ENCODE peak calls at places on chromosomes 4 and X, in six cellular contexts. P is Caco-2, S is lower lobe of right lung, R is dorsolateral prefrontal cortex, U is BJ, H is cardiac fibroblast. G is an unnamed sample.

GRCh38 chr4:148951346-148951745 is 509.1 kb upstream of the NR3C2 start:
- DNase-seq in R (no peak), U (no peak), S (no peak), H (peak; percentile 4), P (peak; percentile 38), G (peak; percentile 42)

GRCh38 chr4:174538123-174538875 is 16.0 kb upstream of the HPGD start:
- DNase-seq in R (no peak), S (no peak), U (no peak), P (no peak), H (no peak), G (peak; percentile 60)

GRCh38 chr4:98801259-98801725 is 127.6 kb downstream of the EIF4E start:
- DNase-seq in P (peak; percentile 88), R (no peak), S (no peak), U (no peak), H (no peak), G (no peak)

GRCh38 chrX:28668303-28668702 is 81.1 kb downstream of the IL1RAPL1 start:
- DNase-seq in P (no peak), S (no peak), H (no peak), U (no peak), R (no peak), G (no peak)

GRCh38 chr4:152540293-152540674 is 4.4 kb upstream of the FBXW7 start:
- DNase-seq in H (peak; percentile 16), S (no peak), U (no peak), P (no peak), R (no peak), G (no peak)

GRCh38 chr4:104385713-104386112 is 109.0 kb downstream of the CXXC4 start:
- DNase-seq in P (no peak), H (no peak), R (no peak), S (no peak), U (no peak), G (no peak)

GRCh38 chr4:54475546-54475945 is 182.2 kb upstream of the KIT start:
- DNase-seq in H (no peak), U (no peak), R (no peak), S (no peak), P (no peak), G (no peak)

GRCh38 chrX:115679460-115679859 is 118.5 kb downstream of the PLS3 start:
- DNase-seq in H (peak; percentile 46), R (no peak), S (no peak), P (no peak), U (no peak), G (peak; percentile 30)

GRCh38 chr4:102713096-102713495 is 47.7 kb downstream of the MANBA start:
- DNase-seq in H (peak; percentile 33), R (no peak), U (no peak), S (no peak), P (peak; percentile 59), G (peak; percentile 51)

GRCh38 chrX:9866633-9867032 is 80.4 kb downstream of the SHROOM2 start:
- DNase-seq in H (peak; percentile 25), U (no peak), P (peak; percentile 47), R (no peak), S (no peak), G (no peak)

GRCh38 chrX:45758319-45758718 is 557.6 kb upstream of the DIPK2B start:
- DNase-seq in P (no peak), R (no peak), U (peak; percentile 61), S (no peak), H (peak; percentile 93), G (peak; percentile 66)

GRCh38 chr4:25441519-25442117 is 64.6 kb downstream of the ANAPC4 start:
- DNase-seq in P (peak; percentile 65), S (peak; percentile 63), U (no peak), R (no peak), H (peak; percentile 78), G (peak; percentile 77)

GRCh38 chr4:42578187-42578586 is 78.7 kb downstream of the ATP8A1 start:
- DNase-seq in U (no peak), P (no peak), S (no peak), R (no peak), H (no peak), G (no peak)

GRCh38 chrX:10922158-10922557 is 189.0 kb upstream of the HCCS start:
- DNase-seq in P (peak; percentile 33), R (no peak), U (peak; percentile 53), H (peak; percentile 85), S (no peak), G (peak; percentile 75)

GRCh38 chr4:174256277-174256713 is 27.2 kb downstream of the FBXO8 start:
- DNase-seq in U (peak; percentile 15), R (no peak), H (peak; percentile 72), S (no peak), P (no peak), G (peak; percentile 7)

GRCh38 chr4:142534994-142535393 is 311.1 kb downstream of the INPP4B start:
- DNase-seq in U (no peak), S (no peak), H (peak; percentile 70), R (no peak), P (no peak), G (peak; percentile 74)

GRCh38 chrX:15441464-15441863 is 51.7 kb downstream of the PIR start:
- DNase-seq in H (no peak), R (no peak), S (no peak), U (no peak), P (no peak), G (no peak)

GRCh38 chr4:89765966-89766365 is 71.0 kb downstream of the SNCA start:
- DNase-seq in U (peak; percentile 48), R (no peak), P (no peak), S (no peak), H (peak; percentile 49), G (peak; percentile 56)

GRCh38 chr4:182531555-182532162 is 288.5 kb downstream of the TENM3 start:
- DNase-seq in P (no peak), U (no peak), H (no peak), S (no peak), R (no peak), G (no peak)

GRCh38 chr4:85496933-85497332 is 22.0 kb downstream of the ARHGAP24 start:
- DNase-seq in P (no peak), S (no peak), U (peak; percentile 58), R (no peak), H (peak; percentile 70), G (peak; percentile 88)

GRCh38 chrX:106917830-106918500 is 2.2 kb upstream of the CLDN2 start:
- DNase-seq in R (no peak), H (peak; percentile 76), P (no peak), U (no peak), S (no peak), G (peak; percentile 82)

GRCh38 chr4:83677656-83678055 is 141.7 kb downstream of the GPAT3 start:
- DNase-seq in R (no peak), P (no peak), H (no peak), U (peak; percentile 82), S (no peak), G (no peak)

GRCh38 chrX:17738737-17739535 is 1.6 kb downstream of the SCML1 start:
- DNase-seq in H (no peak), P (no peak), U (no peak), R (no peak), S (no peak), G (no peak)

GRCh38 chr4:73828945-73829344 is 7.5 kb upstream of the CXCL6 start:
- DNase-seq in R (no peak), H (peak; percentile 94), U (no peak), S (no peak), P (no peak), G (peak; percentile 47)

GRCh38 chrX:10176121-10177003 is 19.6 kb downstream of the CLCN4 start:
- DNase-seq in P (no peak), S (no peak), H (no peak), U (no peak), R (no peak), G (peak; percentile 63)

DNA sequence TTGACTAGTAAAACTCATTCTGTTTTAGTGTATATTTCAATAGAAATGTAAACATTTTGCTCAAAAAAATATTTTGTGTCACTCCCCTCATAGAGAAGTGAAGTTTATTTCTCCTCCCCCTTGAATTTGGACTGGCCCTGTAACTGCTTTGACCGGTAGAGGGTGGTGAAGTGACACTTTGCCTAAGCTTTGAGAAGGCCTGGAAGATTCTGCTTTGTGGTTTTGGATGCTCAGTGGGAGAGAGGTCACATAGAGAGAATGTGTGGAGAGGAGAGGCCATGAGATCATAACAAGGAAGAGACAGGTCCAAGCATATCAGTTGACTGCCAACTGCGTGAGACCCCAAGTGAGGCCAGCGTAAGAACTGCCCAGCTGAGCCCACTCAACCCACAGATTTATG is 19.1 kb upstream of the ARX start:
- DNase-seq in U (no peak), H (peak; percentile 22), R (no peak), S (no peak), P (no peak), G (no peak)
- TF ChIP-seq CTCF in U (no peak), H (peak; percentile 9), R (no peak), S (no peak), P (peak; percentile 32), G (peak; percentile 31)

DNA sequence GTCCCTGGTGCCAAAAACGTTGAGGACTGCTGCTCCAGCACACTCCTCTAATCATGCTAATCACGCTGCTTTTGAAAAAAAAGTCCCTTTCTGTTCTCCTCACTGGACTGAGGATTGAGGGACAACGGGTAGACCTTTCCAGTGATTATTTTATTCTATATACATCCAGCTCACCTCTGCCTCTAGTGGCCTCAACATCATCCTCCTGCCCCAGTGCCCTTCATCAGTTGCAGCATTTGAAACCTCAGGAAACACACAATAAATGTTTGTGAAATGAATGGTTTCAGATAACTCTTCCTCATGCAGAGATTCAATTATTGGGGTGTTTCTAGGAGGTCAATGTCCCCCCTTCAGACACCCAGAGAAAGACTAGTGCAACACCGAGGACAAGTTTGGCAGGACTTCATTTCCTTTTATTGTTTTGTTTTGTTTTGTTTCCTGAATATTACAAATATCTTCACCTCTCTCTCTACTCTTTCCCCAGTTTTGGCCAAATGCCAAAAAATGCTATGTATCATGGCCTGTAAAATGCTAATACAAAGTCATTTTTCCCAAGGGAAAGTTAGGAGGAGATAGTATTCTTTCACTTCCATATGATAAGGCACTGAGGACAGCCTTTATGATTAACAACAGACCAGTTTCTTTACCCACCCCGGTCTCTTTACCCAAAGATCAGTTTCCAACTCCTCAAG is 460.1 kb upstream of the SLIT2 start:
- DNase-seq in P (no peak), H (peak; percentile 79), S (no peak), U (no peak), R (no peak), G (peak; percentile 46)
- H3K4me3 ChIP-seq in P (no peak overlapping the region), H (no peak overlapping the region), S (no peak overlapping the region), U (no peak overlapping the region), R (no peak overlapping the region), G (no peak overlapping the region)

DNA sequence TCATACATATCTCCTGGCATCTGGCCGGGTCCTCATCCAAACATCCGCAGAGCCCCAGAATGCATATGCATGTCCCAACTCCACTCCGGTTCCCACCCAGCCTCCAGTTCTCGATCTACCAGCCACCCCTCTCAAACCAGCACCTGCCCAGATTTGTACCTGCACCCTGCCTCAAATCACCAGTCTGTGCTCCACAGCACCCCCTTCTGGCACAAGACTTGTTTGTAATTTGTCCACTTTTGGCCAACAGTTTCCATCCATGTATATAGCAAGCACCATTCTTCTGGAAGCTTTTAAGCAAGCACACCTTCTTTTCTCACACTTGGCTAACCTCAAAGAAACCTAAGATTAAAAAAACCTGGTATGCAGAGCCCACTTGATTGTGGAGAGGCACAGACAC is 644.1 kb downstream of the MID1IP1 start:
- DNase-seq in R (no peak), U (no peak), S (no peak), P (no peak), H (no peak), G (no peak)
- TF ChIP-seq CTCF in R (no peak), U (no peak), S (no peak), P (no peak), H (no peak), G (no peak)

DNA sequence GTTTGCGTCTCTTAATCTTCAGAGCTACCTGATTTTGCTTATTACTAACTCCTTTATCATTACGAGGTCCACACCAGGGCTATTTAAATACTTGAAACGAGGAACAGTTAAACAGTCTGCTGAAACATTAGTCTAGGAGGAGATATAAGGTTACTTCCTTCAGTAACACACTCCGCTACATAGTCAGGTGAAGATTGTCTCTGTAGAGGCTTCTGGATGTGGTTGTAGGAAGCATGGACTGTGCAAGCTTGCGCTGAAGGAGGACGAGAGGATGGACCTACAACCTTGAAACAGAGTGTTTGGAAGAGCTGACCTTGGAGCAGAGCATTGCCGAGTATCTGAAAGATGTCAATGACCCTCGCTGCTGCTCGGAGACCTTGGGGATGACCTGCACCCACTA is at the start of gene CLRN2:
- DNase-seq in R (no peak), H (no peak), S (no peak), U (no peak), P (no peak), G (no peak)
- H3K4me3 ChIP-seq in R (no peak within 1 kb of the TSS), H (no peak within 1 kb of the TSS), S (no peak within 1 kb of the TSS), U (no peak within 1 kb of the TSS), P (no peak within 1 kb of the TSS), G (no peak within 1 kb of the TSS)

G was measured in epithelial cell of esophagus.